ENCODE peak calls at places on chromosomes 13 and 19, in ten cellular contexts. V is HFFc6; F is immature natural killer cell; G is pancreas; J is mesothelial cell of epicardium; M is mucosa of gallbladder; E is activated CD4-positive, CD25-positive, alpha-beta regulatory T cell; R is activated CD8-positive, alpha-beta memory T cell treated with anti-CD3 and anti-CD28 coated beads, Interleukin-2, amount 50 U/mL, for 4 hours; L is stimulated activated effector memory CD8-positive, alpha-beta T cell treated with anti-CD3 and anti-CD28 coated beads, Interleukin-12 subunit alpha, Interleukin-12 subunit beta, amount 100 ng/mL, for 72 hours; K is brain microvascular endothelial cell. B is an unnamed sample.
A peak's percentile ranks its signal among the peaks of the same experiment; 100 is the strongest.

GRCh38 chr19:21109116-21109515 is 27.1 kb downstream of the ZNF714 start:
- DNase-seq in V (no peak), F (no peak), G (no peak), J (no peak), M (no peak), E (no peak), R (no peak), L (no peak), K (peak; percentile 60), B (no peak)

GRCh38 chr13:112330479-112331407 is 45.4 kb upstream of the SPACA7 start:
- DNase-seq in V (no peak), F (no peak), G (peak; percentile 69), J (no peak), M (no peak), E (no peak), R (no peak), L (no peak), K (no peak), B (no peak)

GRCh38 chr13:28718186-28718537 is 608 bp downstream of the SLC46A3 start:
- DNase-seq in V (no peak), F (no peak), G (no peak), J (no peak), M (no peak), E (no peak), R (no peak), L (no peak), K (no peak), B (no peak)

GRCh38 chr19:31054430-31054829 is 294.8 kb downstream of the TSHZ3 start:
- DNase-seq in V (peak; percentile 67), F (peak; percentile 32), G (no peak), J (no peak), M (no peak), E (no peak), R (peak; percentile 23), L (peak; percentile 52), K (peak; percentile 69), B (no peak)

GRCh38 chr19:54282706-54283105 is 1.8 kb upstream of the LILRB2 start:
- DNase-seq in V (no peak), F (no peak), G (no peak), J (no peak), M (no peak), E (no peak), R (no peak), L (no peak), K (no peak), B (no peak)

GRCh38 chr19:45097776-45098520 is 5.0 kb downstream of the PPP1R37 start:
- DNase-seq in V (peak; percentile 91), F (no peak), G (no peak), J (no peak), M (peak; percentile 84), E (no peak), R (no peak), L (no peak), K (peak; percentile 94), B (no peak)

GRCh38 chr13:108342369-108343289 is 73.1 kb downstream of the TNFSF13B start:
- DNase-seq in V (peak; percentile 18), F (no peak), G (no peak), J (no peak), M (no peak), E (no peak), R (no peak), L (no peak), K (peak; percentile 22), B (no peak)

GRCh38 chr13:51246411-51247298 is 24.5 kb downstream of the FAM124A start:
- DNase-seq in V (no peak), F (no peak), G (no peak), J (no peak), M (no peak), E (no peak), R (no peak), L (no peak), K (no peak), B (no peak)

GRCh38 chr13:31755803-31756212 is 16.5 kb downstream of the RXFP2 start:
- DNase-seq in V (peak; percentile 91), F (no peak), G (no peak), J (no peak), M (no peak), E (no peak), R (no peak), L (no peak), K (peak; percentile 75), B (no peak)

GRCh38 chr19:12800873-12801465 is 631 bp downstream of the PRDX2 start:
- DNase-seq in V (no peak), F (no peak), G (peak; percentile 86), J (no peak), M (no peak), E (no peak), R (no peak), L (no peak), K (no peak), B (no peak)

GRCh38 chr19:49988433-49988832 is 27.5 kb upstream of the SIGLEC11 start:
- DNase-seq in V (peak; percentile 64), F (no peak), G (peak; percentile 40), J (no peak), M (no peak), E (no peak), R (no peak), L (no peak), K (peak; percentile 55), B (no peak)

GRCh38 chr13:110326263-110326904 is 19.3 kb downstream of the COL4A2 start:
- DNase-seq in V (no peak), F (no peak), G (no peak), J (no peak), M (no peak), E (no peak), R (no peak), L (no peak), K (no peak), B (no peak)

GRCh38 chr13:112882555-112883024 is 86.4 kb upstream of the MCF2L start:
- DNase-seq in V (no peak), F (no peak), G (peak; percentile 73), J (no peak), M (no peak), E (no peak), R (no peak), L (no peak), K (no peak), B (no peak)

GRCh38 chr19:53183146-53183545 is 10.0 kb downstream of the ZNF665 start:
- DNase-seq in V (no peak), F (no peak), G (no peak), J (no peak), M (no peak), E (no peak), R (no peak), L (no peak), K (peak; percentile 88), B (no peak)

GRCh38 chr13:27012482-27013197 is 159.0 kb downstream of the USP12 start:
- DNase-seq in V (peak; percentile 66), F (no peak), G (no peak), J (no peak), M (no peak), E (no peak), R (no peak), L (no peak), K (no peak), B (no peak)

GRCh38 chr19:41860419-41861097 is 503 bp downstream of the RPS19 start:
- DNase-seq in V (no peak), F (no peak), G (no peak), J (no peak), M (no peak), E (peak; percentile 46), R (no peak), L (no peak), K (no peak), B (no peak)

GRCh38 chr19:6963937-6964336 is 57.3 kb downstream of the MBD3L2B start:
- DNase-seq in V (no peak), F (peak; percentile 22), G (no peak), J (no peak), M (no peak), E (peak; percentile 24), R (peak; percentile 41), L (peak; percentile 69), K (no peak), B (no peak)

GRCh38 chr19:5805465-5806132 is 732 bp downstream of the NRTN start:
- DNase-seq in V (peak; percentile 25), F (peak; percentile 36), G (peak; percentile 94), J (peak; percentile 82), M (peak; percentile 67), E (peak; percentile 34), R (peak; percentile 70), L (peak; percentile 76), K (peak; percentile 33), B (no peak)

GRCh38 chr19:5975388-5975728 is 2.6 kb downstream of the RANBP3 start:
- DNase-seq in V (no peak), F (no peak), G (no peak), J (no peak), M (no peak), E (no peak), R (no peak), L (no peak), K (no peak), B (no peak)

GRCh38 chr13:53004605-53005004 is 24.0 kb upstream of the OLFM4 start:
- DNase-seq in V (no peak), F (no peak), G (no peak), J (no peak), M (no peak), E (no peak), R (no peak), L (no peak), K (no peak), B (no peak)

GRCh38 chr13:72514141-72514540 is 213.3 kb downstream of the MZT1 start:
- DNase-seq in V (no peak), F (no peak), G (no peak), J (no peak), M (no peak), E (no peak), R (no peak), L (no peak), K (peak; percentile 70), B (no peak)

B was measured in RWPE2.